ENCODE peak calls at places on chromosome 12, in four cellular contexts. L, B, W and E are unnamed samples.

GRCh38 chr12:1502441-1502785 is 92.0 kb downstream of the FBXL14 start:
- DNase-seq in L (no peak), B (no peak), W (no peak), E (no peak)

GRCh38 chr12:1808798-1809480 is 11.4 kb upstream of the LRTM2 start:
- DNase-seq in L (no peak), B (no peak), W (no peak), E (no peak)

GRCh38 chr12:116489116-116489515 is 70.1 kb upstream of the MAP1LC3B2 start:
- DNase-seq in L (no peak), B (no peak), W (no peak), E (no peak)

GRCh38 chr12:105331805-105332251 is 1.3 kb downstream of the C12orf75 start:
- DNase-seq in L (no peak), B (no peak), W (no peak), E (no peak)

GRCh38 chr12:51864701-51865469 is 16.4 kb upstream of the FIGNL2 start:
- DNase-seq in L (no peak), B (no peak), W (no peak), E (no peak)

GRCh38 chr12:58529897-58530296 is 390.4 kb downstream of the LRIG3 start:
- DNase-seq in L (no peak), B (no peak), W (no peak), E (no peak)

GRCh38 chr12:6925543-6926279 is 2.0 kb upstream of the ATN1 start:
- DNase-seq in L (peak), B (peak), W (no peak), E (no peak)

GRCh38 chr12:114476159-114476558 is 70.2 kb upstream of the TBX5 start:
- DNase-seq in L (no peak), B (no peak), W (peak), E (no peak)

GRCh38 chr12:42612258-42612608 is 22.7 kb upstream of the PRICKLE1 start:
- DNase-seq in L (no peak), B (no peak), W (no peak), E (no peak)

GRCh38 chr12:28068467-28068866 is 95.9 kb upstream of the PTHLH start:
- DNase-seq in L (no peak), B (no peak), W (no peak), E (no peak)

DNA sequence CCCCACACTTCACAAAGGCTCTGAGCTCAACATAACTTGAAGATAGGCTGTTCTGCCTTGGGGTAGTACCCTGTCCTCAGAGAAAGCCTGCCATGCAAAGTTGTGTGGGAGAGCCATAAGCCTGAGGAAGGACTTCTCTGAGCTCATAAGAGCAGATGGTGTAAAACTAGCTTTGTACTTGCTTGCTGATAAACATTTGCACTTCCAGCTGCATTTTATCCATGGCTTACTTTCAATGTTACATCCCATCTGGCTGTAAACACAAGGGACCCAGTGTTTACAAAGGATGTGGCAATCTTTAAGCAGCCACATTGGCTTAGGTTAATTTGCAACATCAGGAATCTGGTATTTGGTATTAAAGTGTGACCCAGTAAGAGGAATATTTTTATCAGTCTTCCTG is 258.1 kb downstream of the IPO8 start:
- DNase-seq in L (no peak), B (no peak), W (no peak), E (no peak)
- TF ChIP-seq POLR2AphosphoS5 in L (peak), B (peak), W (no peak), E (no peak)

GRCh38 chr12:108825205-108825950 is 32.0 kb downstream of the SSH1 start:
- DNase-seq in L (no peak), B (no peak), W (no peak), E (no peak)

GRCh38 chr12:108828774-108829173 is 28.6 kb downstream of the SSH1 start:
- DNase-seq in L (no peak), B (no peak), W (no peak), E (no peak)

GRCh38 chr12:108827941-108828340 is 29.4 kb downstream of the SSH1 start:
- DNase-seq in L (no peak), B (no peak), W (no peak), E (no peak)

GRCh38 chr12:108826115-108826806 is 31.1 kb downstream of the SSH1 start:
- DNase-seq in L (peak), B (no peak), W (peak), E (no peak)

DNA sequence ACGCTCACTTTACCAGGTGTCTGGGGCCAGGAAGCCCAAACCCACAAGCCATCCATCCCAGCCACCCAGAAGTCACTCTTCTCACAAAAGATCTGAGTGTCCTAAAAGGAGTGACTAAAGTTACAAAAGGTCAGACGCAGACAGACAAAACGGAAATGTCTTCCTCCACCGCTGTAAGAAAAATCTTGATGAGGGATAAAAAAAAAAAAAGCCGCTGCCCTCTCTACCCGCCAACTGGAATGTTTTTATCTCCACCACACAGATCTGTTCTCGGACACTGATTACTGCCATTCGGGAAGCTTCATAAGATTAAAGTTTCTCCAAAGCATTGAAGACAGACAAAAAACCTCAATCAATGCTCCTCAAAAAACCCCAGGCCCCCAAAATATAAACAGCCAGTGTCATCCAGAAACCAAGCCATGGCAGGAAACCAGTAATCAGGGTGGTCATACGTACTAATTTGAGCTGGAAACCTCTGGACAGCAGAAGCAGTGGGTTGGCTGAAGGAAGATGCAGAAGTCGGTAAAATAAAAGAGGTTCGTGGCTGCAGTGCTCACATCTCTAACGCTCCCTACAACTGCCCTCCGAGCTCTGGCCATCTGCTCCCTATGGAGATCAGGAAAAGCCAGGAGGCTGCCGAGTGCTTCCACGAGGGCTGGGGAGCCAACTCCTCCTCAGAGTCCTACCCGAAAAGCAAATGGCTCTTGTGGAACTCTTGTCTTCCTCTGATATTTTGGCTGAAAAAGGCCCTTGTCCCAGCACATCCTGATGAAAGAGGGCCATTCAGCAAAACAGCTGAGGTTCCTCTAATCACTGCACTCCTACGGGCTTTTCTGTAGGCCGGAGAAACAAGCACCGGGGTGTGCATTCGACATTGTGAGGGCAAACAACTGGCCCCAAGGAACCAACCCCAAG is 30.3 kb downstream of the SSH1 start:
- DNase-seq in L (no peak), B (no peak), W (peak), E (no peak)
- TF ChIP-seq POLR2AphosphoS5 in L (peak), B (no peak), W (no peak), E (no peak)

DNA sequence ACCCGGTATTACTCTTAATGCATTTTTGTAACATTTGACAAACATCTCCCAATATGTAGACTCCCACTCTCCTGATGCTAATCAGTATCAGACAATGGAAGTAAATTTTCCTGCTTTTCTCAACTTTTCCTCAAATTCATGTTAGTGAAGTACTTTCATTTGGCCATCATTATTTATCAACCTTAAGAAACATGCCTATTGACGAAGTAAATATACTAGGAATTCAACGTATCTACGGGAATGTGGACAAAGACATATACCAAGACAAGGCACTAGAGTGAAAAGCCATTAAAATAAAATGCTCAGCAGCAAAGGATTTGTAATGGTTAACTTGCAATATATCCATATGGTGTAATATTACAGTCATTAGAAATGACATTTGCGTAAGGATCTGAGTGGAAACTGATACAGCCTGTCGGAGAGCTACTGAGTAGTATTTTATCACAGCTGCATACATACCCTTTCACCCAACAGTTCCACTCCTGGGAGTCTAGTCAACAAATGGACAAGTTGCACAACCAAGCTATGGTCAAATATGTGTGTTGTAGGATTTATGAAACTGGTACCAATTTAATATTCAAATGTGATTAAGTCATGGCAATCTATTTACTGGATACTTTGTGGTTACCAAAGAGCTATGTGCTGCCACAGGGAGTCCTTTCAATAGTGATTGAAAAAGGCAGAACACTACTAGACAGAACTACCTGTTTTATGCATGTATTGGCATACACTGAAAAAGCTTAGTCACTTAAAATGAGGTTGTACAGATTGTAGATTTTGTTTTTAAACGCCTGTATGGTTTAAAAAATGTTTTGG is 26.5 kb downstream of the NUDT4 start:
- DNase-seq in L (no peak), B (no peak), W (no peak), E (no peak)
- TF ChIP-seq POLR2AphosphoS5 in L (no peak), B (no peak), W (peak), E (peak)

GRCh38 chr12:88953029-88953586 is 372.8 kb upstream of the KITLG start:
- DNase-seq in L (no peak), B (no peak), W (no peak), E (no peak)

GRCh38 chr12:88951177-88951576 is 370.9 kb upstream of the KITLG start:
- DNase-seq in L (no peak), B (no peak), W (no peak), E (no peak)

GRCh38 chr12:88955541-88955940 is 375.3 kb upstream of the KITLG start:
- DNase-seq in L (no peak), B (no peak), W (no peak), E (no peak)

GRCh38 chr12:88951860-88952483 is 371.7 kb upstream of the KITLG start:
- DNase-seq in L (no peak), B (no peak), W (no peak), E (no peak)

DNA sequence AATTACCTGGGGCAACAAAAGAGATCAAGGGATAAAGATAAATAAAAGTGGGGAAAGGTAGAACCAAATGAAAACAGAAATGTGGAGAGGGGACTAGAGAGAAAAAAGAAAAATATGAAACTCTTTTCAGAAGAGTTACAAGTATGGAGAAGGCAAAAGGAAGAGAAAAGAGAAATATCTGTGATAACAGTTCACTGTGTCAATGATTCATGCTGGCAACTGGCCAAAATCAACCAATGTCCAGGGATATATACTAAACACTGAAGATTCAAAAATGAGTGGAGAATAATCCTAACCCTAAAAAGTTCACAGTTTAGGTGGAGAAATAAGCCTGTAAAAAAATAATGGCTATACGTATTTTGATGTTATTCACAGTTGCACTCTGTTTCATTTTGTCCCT is 372.3 kb upstream of the KITLG start:
- DNase-seq in L (no peak), B (no peak), W (no peak), E (no peak)
- TF ChIP-seq POLR2AphosphoS5 in L (no peak), B (no peak), W (no peak), E (no peak)

GRCh38 chr12:93813181-93813580 is 136.0 kb downstream of the CRADD start:
- DNase-seq in L (no peak), B (no peak), W (no peak), E (no peak)

GRCh38 chr12:93812616-93813015 is 135.4 kb downstream of the CRADD start:
- DNase-seq in L (no peak), B (no peak), W (no peak), E (no peak)

GRCh38 chr12:93818488-93819047 is 141.4 kb downstream of the CRADD start:
- DNase-seq in L (no peak), B (no peak), W (no peak), E (no peak)

GRCh38 chr12:93819048-93819491 is 141.9 kb downstream of the CRADD start:
- DNase-seq in L (peak), B (peak), W (no peak), E (no peak)

GRCh38 chr12:93813972-93814821 is 137.0 kb downstream of the CRADD start:
- DNase-seq in L (peak), B (peak), W (peak), E (no peak)
- TF ChIP-seq POLR2AphosphoS5 in L (peak), B (peak), W (no peak), E (no peak)

DNA sequence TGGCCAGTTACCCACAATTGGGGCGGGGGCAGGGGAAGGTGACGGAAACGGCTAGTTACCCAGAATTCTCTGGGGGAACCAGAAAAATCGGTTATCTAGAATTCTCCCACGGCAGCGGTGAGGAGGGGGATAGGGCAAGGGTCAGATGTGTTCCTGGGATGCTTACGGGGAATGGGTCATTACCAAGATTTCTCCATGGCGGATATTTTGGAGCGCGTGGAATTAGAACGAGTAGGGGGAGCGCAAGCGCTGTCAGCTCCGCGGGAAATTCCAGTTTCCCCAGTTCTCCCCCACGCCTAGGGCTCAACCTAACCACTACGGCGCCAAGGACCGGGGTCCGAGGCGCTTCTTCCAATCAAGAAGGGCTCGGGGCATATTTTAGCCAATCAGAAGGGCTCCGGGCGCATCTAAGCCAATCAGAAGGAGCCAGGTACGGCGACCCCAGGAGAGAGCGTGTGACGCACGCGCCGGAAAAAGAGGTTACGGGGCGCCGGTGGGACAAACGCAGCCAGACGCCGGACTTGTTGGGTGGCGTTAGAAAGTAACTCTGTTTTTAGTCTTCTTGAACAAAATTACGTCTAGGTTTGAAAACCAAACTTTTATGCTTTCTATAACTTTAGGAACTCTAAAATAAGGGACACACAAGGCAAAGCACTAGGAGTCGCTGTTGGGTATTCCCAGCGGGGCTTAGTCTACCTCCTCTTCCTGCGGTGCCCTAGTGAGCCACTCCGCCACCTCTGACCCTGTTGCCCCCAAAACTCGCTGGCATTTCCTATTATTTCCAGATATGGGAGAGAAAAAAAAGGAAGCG is at the start of gene PAN2:
- DNase-seq in L (peak), B (peak), W (peak), E (peak)
- TF ChIP-seq POLR2AphosphoS5 in L (peak), B (peak), W (peak), E (peak)

GRCh38 chr12:122918827-122919226 is 22.9 kb upstream of the VPS37B start:
- DNase-seq in L (no peak), B (no peak), W (no peak), E (no peak)

GRCh38 chr12:122921917-122922316 is 26.0 kb upstream of the VPS37B start:
- DNase-seq in L (no peak), B (no peak), W (no peak), E (no peak)

GRCh38 chr12:122920687-122921086 is 24.8 kb upstream of the VPS37B start:
- DNase-seq in L (no peak), B (no peak), W (no peak), E (no peak)

DNA sequence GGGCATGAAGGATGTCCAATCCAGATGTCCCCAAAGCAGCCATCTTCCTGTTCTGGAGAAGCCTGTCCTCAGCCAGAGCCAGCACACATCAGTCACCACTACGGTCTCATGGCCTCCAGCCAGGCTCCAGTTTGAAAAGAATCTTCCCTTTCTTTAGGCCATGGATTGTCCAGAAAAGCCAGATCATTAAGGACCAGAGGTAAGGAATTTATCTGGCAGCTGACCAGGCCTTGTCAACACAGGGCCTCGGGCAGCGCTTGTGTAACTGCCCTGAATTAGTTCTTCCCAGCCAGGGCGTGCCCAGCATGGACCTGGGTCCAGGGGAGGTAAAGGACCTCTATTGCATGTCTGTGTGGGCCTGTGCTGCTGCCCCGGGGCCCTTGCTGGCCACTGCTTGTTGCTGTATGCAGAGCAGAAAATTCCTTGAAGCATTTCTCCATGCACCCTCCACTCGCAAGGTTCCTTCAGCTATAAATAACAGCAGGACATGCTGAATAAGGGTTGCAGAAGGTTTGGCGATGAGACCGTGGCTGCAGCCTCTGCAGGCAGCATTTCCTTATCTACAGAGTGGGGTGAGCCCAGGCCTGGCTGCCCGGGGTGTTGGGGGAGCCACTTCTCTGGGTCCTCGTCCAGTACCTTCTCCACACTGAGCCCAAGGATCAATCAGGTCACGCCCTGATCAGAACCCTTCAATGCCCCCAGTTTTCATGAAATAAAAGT is 21.7 kb upstream of the VPS37B start:
- DNase-seq in L (peak), B (peak), W (peak), E (no peak)
- TF ChIP-seq POLR2AphosphoS5 in L (no peak), B (peak), W (no peak), E (no peak)